ENCODE peak calls at places on chromosomes 2 and 18, in nine cellular contexts. O, Y, M, B, U, V, D, J and S are unnamed samples.

GRCh38 chr2:85132392-85132791 is 800 bp upstream of the TCF7L1 start:
- DNase-seq in O (no peak), Y (peak), M (no peak), B (no peak), U (no peak), V (no peak), D (peak), J (no peak), S (no peak)

GRCh38 chr2:86519349-86519748 is 43.9 kb downstream of the CHMP3 start:
- DNase-seq in O (no peak), Y (no peak), M (no peak), B (no peak), U (no peak), V (no peak), D (no peak), J (no peak), S (no peak)

GRCh38 chr18:10928971-10929373 is 220.4 kb downstream of the PIEZO2 start:
- DNase-seq in O (no peak), Y (no peak), M (no peak), B (no peak), U (no peak), V (no peak), D (peak), J (peak), S (no peak)

GRCh38 chr2:152407204-152407721 is 72.3 kb downstream of the FMNL2 start:
- DNase-seq in O (no peak), Y (no peak), M (peak), B (no peak), U (no peak), V (no peak), D (peak), J (peak), S (peak)

GRCh38 chr18:48740068-48740440 is 201.2 kb downstream of the CTIF start:
- DNase-seq in O (no peak), Y (no peak), M (no peak), B (no peak), U (no peak), V (no peak), D (no peak), J (no peak), S (no peak)

GRCh38 chr2:240871071-240871958 is 2.7 kb downstream of the AGXT start:
- DNase-seq in O (no peak), Y (no peak), M (no peak), B (no peak), U (peak), V (no peak), D (no peak), J (no peak), S (no peak)

GRCh38 chr2:39024833-39025232 is 96.0 kb downstream of the SOS1 start:
- DNase-seq in O (no peak), Y (no peak), M (no peak), B (no peak), U (no peak), V (no peak), D (peak), J (peak), S (no peak)

GRCh38 chr2:169507698-169508097 is 1.8 kb upstream of the KLHL41 start:
- DNase-seq in O (no peak), Y (no peak), M (peak), B (no peak), U (no peak), V (no peak), D (peak), J (peak), S (no peak)

GRCh38 chr2:7905756-7906155 is 776.1 kb upstream of the ID2 start:
- DNase-seq in O (no peak), Y (no peak), M (no peak), B (no peak), U (no peak), V (no peak), D (no peak), J (no peak), S (no peak)

GRCh38 chr2:153479527-153479926 is 965 bp upstream of the RPRM start:
- DNase-seq in O (no peak), Y (no peak), M (no peak), B (no peak), U (no peak), V (no peak), D (peak), J (no peak), S (no peak)

GRCh38 chr2:27885246-27885645 is 4.9 kb downstream of the RBKS start:
- DNase-seq in O (no peak), Y (no peak), M (no peak), B (no peak), U (no peak), V (no peak), D (peak), J (peak), S (no peak)

GRCh38 chr2:107062173-107062572 is 176.2 kb upstream of the ST6GAL2 start:
- DNase-seq in O (no peak), Y (no peak), M (no peak), B (no peak), U (no peak), V (no peak), D (no peak), J (no peak), S (no peak)

GRCh38 chr2:174198846-174199564 is 49.3 kb downstream of the OLA1 start:
- DNase-seq in O (no peak), Y (no peak), M (no peak), B (no peak), U (no peak), V (no peak), D (peak), J (peak), S (no peak)

GRCh38 chr2:164952057-164952702 is 3.1 kb downstream of the SLC38A11 start:
- DNase-seq in O (no peak), Y (no peak), M (no peak), B (no peak), U (no peak), V (no peak), D (no peak), J (no peak), S (no peak)